ENCODE peak calls at places on chromosomes 12 and 14, in seven cellular contexts. L, T, N, G, P, Q and J are unnamed samples.

GRCh38 chr14:79325071-79325470 is 886.2 kb downstream of the DIO2 start:
- DNase-seq in N (no peak), Q (no peak), G (no peak), T (no peak), P (no peak), L (no peak), J (no peak)

GRCh38 chr12:92745874-92746553 is 43.2 kb downstream of the PLEKHG7 start:
- DNase-seq in T (no peak), N (no peak), Q (no peak), P (peak), G (peak), L (peak), J (peak)

GRCh38 chr14:31842905-31843304 is 234.2 kb upstream of the ARHGAP5 start:
- DNase-seq in N (no peak), Q (no peak), P (no peak), G (peak), L (peak), T (peak), J (no peak)

GRCh38 chr12:122789637-122790036 is 15.3 kb downstream of the CCDC62 start:
- DNase-seq in N (no peak), T (peak), G (no peak), Q (no peak), P (no peak), L (no peak), J (no peak)

GRCh38 chr12:4987076-4987775 is 56.5 kb upstream of the KCNA5 start:
- DNase-seq in T (no peak), N (no peak), Q (no peak), L (no peak), P (no peak), G (no peak), J (no peak)

GRCh38 chr12:124750787-124751471 is 112.7 kb downstream of the SCARB1 start:
- DNase-seq in P (peak), G (no peak), L (no peak), N (no peak), T (no peak), Q (no peak), J (peak)

GRCh38 chr12:52600941-52601481 is at the start of gene KRT72:
- DNase-seq in L (no peak), G (no peak), N (no peak), T (no peak), Q (no peak), P (peak), J (no peak)

GRCh38 chr14:84272290-84272721 is 1257.6 kb upstream of the FLRT2 start:
- DNase-seq in G (peak), Q (no peak), L (no peak), P (no peak), T (peak), N (no peak), J (no peak)

GRCh38 chr12:26810330-26810729 is 22.7 kb downstream of the ITPR2 start:
- DNase-seq in Q (no peak), T (no peak), N (no peak), P (no peak), G (peak), L (peak), J (no peak)